ENCODE peak calls at places on chromosomes 11 and 22, in six cellular contexts. N is ovary; H is CD8-positive, alpha-beta T cell; R is neural progenitor cell; M is testis; Z is cardiac muscle cell. K is an unnamed sample.

GRCh38 chr22:22812031-22812905 is 75.3 kb upstream of the IGLL5 start:
- DNase-seq in Z (no peak), R (no peak), M (no peak), H (no peak), N (no peak), K (no peak)

GRCh38 chr11:57073121-57073520 is 84.4 kb downstream of the OR5AK2 start:
- DNase-seq in M (no peak), R (no peak), N (no peak), H (no peak), Z (peak; percentile 31), K (no peak)

GRCh38 chr11:59473015-59473414 is at the start of gene OR4D10:
- DNase-seq in M (no peak), N (no peak), H (no peak), R (no peak), Z (no peak), K (no peak)

GRCh38 chr11:75467311-75467710 is 34.3 kb upstream of the KLHL35 start:
- DNase-seq in H (no peak), R (no peak), N (no peak), Z (no peak), M (no peak), K (no peak)

GRCh38 chr11:32071811-32072210 is 19.1 kb upstream of the RCN1 start:
- DNase-seq in Z (peak; percentile 74), R (peak; percentile 58), H (no peak), N (no peak), M (peak; percentile 20), K (peak; percentile 36)

GRCh38 chr22:45998638-45999378 is 21.8 kb upstream of the WNT7B start:
- DNase-seq in Z (no peak), R (no peak), N (no peak), M (no peak), H (no peak), K (no peak)

GRCh38 chr11:131763193-131763890 is 392.9 kb downstream of the NTM start:
- DNase-seq in R (no peak), M (no peak), Z (peak; percentile 27), N (no peak), H (no peak), K (no peak)

GRCh38 chr22:49370841-49371301 is 456.8 kb downstream of the BRD1 start:
- DNase-seq in N (no peak), Z (no peak), M (no peak), R (no peak), H (no peak), K (no peak)

GRCh38 chr11:124880958-124881357 is 15.7 kb downstream of the ROBO3 start:
- DNase-seq in Z (no peak), R (no peak), M (no peak), N (no peak), H (no peak), K (no peak)

GRCh38 chr11:130215531-130216220 is 56.1 kb downstream of the ST14 start:
- DNase-seq in N (no peak), Z (no peak), M (peak; percentile 14), H (no peak), R (no peak), K (no peak)

GRCh38 chr22:39905686-39906085 is 4.8 kb downstream of the GRAP2 start:
- DNase-seq in R (no peak), N (no peak), H (no peak), Z (no peak), M (no peak), K (no peak)

GRCh38 chr22:46129390-46130041 is 20.8 kb upstream of the PPARA start:
- DNase-seq in M (peak; percentile 75), Z (no peak), N (peak; percentile 84), H (no peak), R (no peak), K (no peak)

GRCh38 chr22:44542561-44543222 is 44.7 kb upstream of the RTL6 start:
- DNase-seq in M (no peak), Z (no peak), N (no peak), R (no peak), H (no peak), K (no peak)

GRCh38 chr11:69949327-69949726 is 128.8 kb upstream of the ANO1 start:
- DNase-seq in Z (peak; percentile 64), H (no peak), N (no peak), R (no peak), M (no peak), K (no peak)

GRCh38 chr22:22573047-22573889 is 14.2 kb upstream of the PRAME start:
- DNase-seq in R (no peak), Z (no peak), H (no peak), M (no peak), N (no peak), K (no peak)

GRCh38 chr11:35553831-35554230 is 28.4 kb upstream of the PAMR1 start:
- DNase-seq in N (no peak), Z (peak; percentile 42), R (no peak), H (no peak), M (no peak), K (no peak)

GRCh38 chr11:34194576-34195335 is 89.3 kb downstream of the NAT10 start:
- DNase-seq in H (no peak), N (no peak), Z (no peak), M (no peak), R (peak; percentile 39), K (no peak)

GRCh38 chr11:46855167-46855566 is 9.1 kb upstream of the CKAP5 start:
- DNase-seq in N (peak; percentile 37), H (no peak), Z (no peak), M (no peak), R (no peak), K (no peak)

GRCh38 chr11:12696911-12697581 is 22.8 kb downstream of the TEAD1 start:
- DNase-seq in R (no peak), H (no peak), M (no peak), N (no peak), Z (no peak), K (no peak)

GRCh38 chr22:45134313-45134712 is 29.4 kb upstream of the NUP50 start:
- DNase-seq in M (no peak), Z (no peak), H (no peak), N (no peak), R (no peak), K (no peak)

GRCh38 chr11:40597546-40598113 is 861.8 kb downstream of the LRRC4C start:
- DNase-seq in M (no peak), H (no peak), Z (no peak), N (no peak), R (no peak), K (no peak)

GRCh38 chr11:74427377-74427776 is 29.1 kb upstream of the PGM2L1 start:
- DNase-seq in M (no peak), H (no peak), Z (no peak), R (no peak), N (no peak), K (no peak)

GRCh38 chr11:19744130-19744529 is 31.5 kb downstream of the NAV2 start:
- DNase-seq in N (no peak), R (no peak), Z (no peak), H (no peak), M (no peak), K (no peak)

DNA sequence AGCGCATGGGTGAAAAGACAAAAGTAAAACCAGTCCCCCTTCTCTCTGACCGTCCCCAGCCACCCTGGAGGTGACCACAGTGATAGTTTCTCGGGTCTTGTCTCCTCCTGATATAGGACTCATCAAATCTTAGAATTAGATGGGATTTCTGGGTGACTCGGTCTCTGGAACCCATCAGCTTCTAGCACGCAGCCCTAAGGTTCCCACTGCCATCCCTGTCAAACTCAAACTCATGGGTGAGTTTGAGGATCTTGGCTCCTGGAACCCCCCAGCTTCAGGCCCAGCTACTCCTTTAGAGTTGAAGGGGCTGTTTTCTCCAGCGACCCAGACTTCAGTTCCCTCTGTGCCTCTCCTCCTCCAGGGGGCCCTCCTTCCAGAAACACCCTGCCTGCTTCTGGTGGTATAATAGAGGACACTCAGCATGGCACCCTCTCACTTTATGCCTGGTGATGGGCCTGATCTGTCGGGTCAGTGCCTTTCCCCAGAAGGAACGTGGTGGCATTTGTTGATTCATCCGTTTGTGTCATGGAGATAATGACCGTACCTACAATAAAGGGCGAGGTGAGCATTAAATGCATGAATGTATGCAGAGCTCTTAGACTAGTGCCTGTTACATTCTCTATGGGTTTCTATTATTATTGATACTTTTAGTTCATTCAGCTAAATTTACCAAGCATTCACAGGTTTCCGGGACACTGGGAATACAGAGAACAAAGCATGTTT is 31.7 kb downstream of the MCM5 start:
- DNase-seq in Z (no peak), N (no peak), H (no peak), M (no peak), R (no peak), K (no peak)
- TF ChIP-seq CTCF in Z (no peak), N (no peak), H (no peak), M (no peak), R (no peak), K (no peak)

GRCh38 chr11:111176603-111177002 is 68.9 kb upstream of the POU2AF2 start:
- DNase-seq in H (no peak), M (no peak), N (no peak), Z (no peak), R (no peak), K (no peak)

GRCh38 chr11:111173221-111173620 is 72.3 kb upstream of the POU2AF2 start:
- DNase-seq in M (no peak), N (no peak), Z (no peak), H (no peak), R (no peak), K (no peak)

GRCh38 chr11:111177037-111177988 is 68.2 kb upstream of the POU2AF2 start:
- DNase-seq in R (no peak), H (no peak), M (no peak), Z (no peak), N (no peak), K (peak; percentile 13)
- H3K27ac ChIP-seq in R (no peak overlapping the region), H (no peak overlapping the region), M (no peak overlapping the region), Z (no peak overlapping the region), N (no peak overlapping the region), K (no peak overlapping the region)

DNA sequence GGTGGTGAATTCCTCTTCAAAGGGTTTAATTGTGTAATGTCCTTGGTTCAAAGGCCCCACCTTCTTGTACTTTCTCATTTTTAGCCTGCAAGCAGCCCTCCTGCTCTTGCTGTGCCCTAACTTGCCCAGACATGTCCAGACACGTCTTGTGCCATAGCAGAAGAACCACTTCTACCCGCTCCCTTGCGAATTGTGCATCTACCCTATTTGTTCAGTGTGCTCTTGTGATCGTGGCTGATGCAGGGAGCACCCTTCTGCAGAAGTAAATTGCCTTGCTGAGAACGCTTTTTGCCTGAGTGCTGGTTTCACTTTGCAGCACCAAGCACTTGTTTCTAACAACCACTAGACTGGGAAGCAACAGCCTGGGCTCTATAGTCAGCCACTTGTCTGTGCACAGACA is 249.4 kb downstream of the SBF2 start:
- DNase-seq in H (no peak), M (no peak), R (peak; percentile 40), Z (no peak), N (no peak), K (no peak)
- H3K4me3 ChIP-seq in H (no peak overlapping the region), M (no peak overlapping the region), R (peak overlapping the region; percentile 30), Z (no peak overlapping the region), N (no peak overlapping the region), K (no peak overlapping the region)

GRCh38 chr11:94493146-94493442 is 550 bp downstream of the MRE11 start:
- DNase-seq in Z (no peak), N (no peak), M (no peak), H (no peak), R (no peak), K (no peak)

GRCh38 chr11:94493443-94494199 is at the start of the genes ANKRD49 and MRE11:
- DNase-seq in N (peak; percentile 95), Z (peak; percentile 99), M (peak; percentile 99), R (peak; percentile 98), H (peak; percentile 91), K (peak; percentile 97)

DNA sequence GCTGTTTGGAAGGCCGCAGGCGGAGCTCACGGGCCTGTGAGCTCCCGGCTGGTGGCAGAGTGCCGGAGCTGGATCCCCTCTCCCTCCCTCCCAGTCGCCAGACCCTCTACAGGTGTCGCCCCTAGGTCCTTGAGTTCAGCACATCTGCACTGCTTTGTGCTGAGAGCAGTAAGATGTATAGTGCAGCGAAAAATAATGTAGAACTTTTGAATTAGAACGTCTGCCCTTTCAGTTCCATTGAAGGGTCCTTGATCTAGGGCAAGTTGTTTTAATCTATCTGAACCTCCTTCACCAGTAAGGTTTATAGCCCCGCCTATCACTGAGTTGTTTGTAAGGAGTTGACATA is 389 bp downstream of the ANKRD49 start:
- DNase-seq in Z (no peak), R (peak; percentile 85), H (no peak), M (no peak), N (no peak), K (no peak)
- TF ChIP-seq CTCF in Z (no peak), R (no peak), H (no peak), M (no peak), N (no peak), K (no peak)